ENCODE peak calls at places on chromosomes 12 and 14, in four cellular contexts. One of them, this sample, is unnamed.

GRCh38 chr14:76792422-76792821 is 20.3 kb downstream of the ANGEL1 start:
- DNase-seq in A549: no peak
- DNase-seq in stomach: no peak
- DNase-seq in NB4: no peak
- DNase-seq in this sample: no peak

GRCh38 chr12:30847259-30847658 is 79.3 kb upstream of the TSPAN11 start:
- DNase-seq in A549: peak; percentile 81
- DNase-seq in stomach: no peak
- DNase-seq in NB4: peak; percentile 80
- DNase-seq in this sample: no peak

GRCh38 chr14:63100597-63100996 is 55.3 kb upstream of the KCNH5 start:
- DNase-seq in A549: no peak
- DNase-seq in stomach: no peak
- DNase-seq in NB4: no peak
- DNase-seq in this sample: no peak

GRCh38 chr12:93173178-93173957 is 204.4 kb upstream of the NUDT4 start:
- DNase-seq in A549: no peak
- DNase-seq in stomach: no peak
- DNase-seq in NB4: no peak
- DNase-seq in this sample: no peak

GRCh38 chr14:101876539-101876938 is 87.8 kb upstream of the DYNC1H1 start:
- DNase-seq in A549: no peak
- DNase-seq in stomach: peak; percentile 56
- DNase-seq in NB4: peak; percentile 82
- DNase-seq in this sample: peak; percentile 85

GRCh38 chr12:124524231-124524925 is 43.0 kb downstream of the NCOR2 start:
- DNase-seq in A549: no peak
- DNase-seq in stomach: no peak
- DNase-seq in NB4: no peak
- DNase-seq in this sample: no peak

GRCh38 chr12:116820077-116820656 is 61.1 kb downstream of the HRK start:
- DNase-seq in A549: no peak
- DNase-seq in stomach: no peak
- DNase-seq in NB4: no peak
- DNase-seq in this sample: no peak

GRCh38 chr12:3924761-3925160 is 51.6 kb upstream of the PARP11 start:
- DNase-seq in A549: no peak
- DNase-seq in stomach: no peak
- DNase-seq in NB4: no peak
- DNase-seq in this sample: no peak

GRCh38 chr12:21751517-21751916 is 23.0 kb downstream of the KCNJ8 start:
- DNase-seq in A549: no peak
- DNase-seq in stomach: no peak
- DNase-seq in NB4: no peak
- DNase-seq in this sample: no peak

GRCh38 chr14:23562822-23563472 is 4.6 kb downstream of the AP1G2 start:
- DNase-seq in A549: peak; percentile 55
- DNase-seq in stomach: peak; percentile 58
- DNase-seq in NB4: peak; percentile 68
- DNase-seq in this sample: peak; percentile 79

GRCh38 chr12:90729741-90730140 is 225.2 kb downstream of the CCER1 start:
- DNase-seq in A549: peak; percentile 22
- DNase-seq in stomach: no peak
- DNase-seq in NB4: no peak
- DNase-seq in this sample: no peak

GRCh38 chr14:94213741-94214140 is 39.6 kb downstream of the PPP4R4 start:
- DNase-seq in A549: no peak
- DNase-seq in stomach: no peak
- DNase-seq in NB4: peak; percentile 60
- DNase-seq in this sample: no peak

GRCh38 chr12:28540324-28540714 is 350.1 kb downstream of the CCDC91 start:
- DNase-seq in A549: no peak
- DNase-seq in stomach: no peak
- DNase-seq in NB4: no peak
- DNase-seq in this sample: no peak

GRCh38 chr12:129193263-129193871 is 340.1 kb downstream of the GLT1D1 start:
- DNase-seq in A549: peak; percentile 29
- DNase-seq in stomach: peak; percentile 34
- DNase-seq in NB4: peak; percentile 57
- DNase-seq in this sample: no peak

GRCh38 chr14:67964391-67964812 is 144.8 kb downstream of the RAD51B start:
- DNase-seq in A549: peak; percentile 40
- DNase-seq in stomach: no peak
- DNase-seq in NB4: no peak
- DNase-seq in this sample: no peak

GRCh38 chr12:20367731-20368652 is at the start of gene PDE3A:
- DNase-seq in A549: peak; percentile 79
- DNase-seq in stomach: no peak
- DNase-seq in NB4: peak; percentile 91
- DNase-seq in this sample: peak; percentile 28

GRCh38 chr12:119674560-119674959 is 6.6 kb downstream of the PRKAB1 start:
- DNase-seq in A549: no peak
- DNase-seq in stomach: no peak
- DNase-seq in NB4: no peak
- DNase-seq in this sample: no peak

GRCh38 chr12:119671070-119671469 is 3.1 kb downstream of the PRKAB1 start:
- DNase-seq in A549: no peak
- DNase-seq in stomach: no peak
- DNase-seq in NB4: no peak
- DNase-seq in this sample: no peak

GRCh38 chr12:119669744-119670472 is 2.0 kb downstream of the PRKAB1 start:
- DNase-seq in A549: no peak
- DNase-seq in stomach: peak; percentile 84
- DNase-seq in NB4: no peak
- DNase-seq in this sample: no peak

GRCh38 chr12:119673634-119674033 is 5.7 kb downstream of the PRKAB1 start:
- DNase-seq in A549: no peak
- DNase-seq in stomach: no peak
- DNase-seq in NB4: no peak
- DNase-seq in this sample: no peak

DNA sequence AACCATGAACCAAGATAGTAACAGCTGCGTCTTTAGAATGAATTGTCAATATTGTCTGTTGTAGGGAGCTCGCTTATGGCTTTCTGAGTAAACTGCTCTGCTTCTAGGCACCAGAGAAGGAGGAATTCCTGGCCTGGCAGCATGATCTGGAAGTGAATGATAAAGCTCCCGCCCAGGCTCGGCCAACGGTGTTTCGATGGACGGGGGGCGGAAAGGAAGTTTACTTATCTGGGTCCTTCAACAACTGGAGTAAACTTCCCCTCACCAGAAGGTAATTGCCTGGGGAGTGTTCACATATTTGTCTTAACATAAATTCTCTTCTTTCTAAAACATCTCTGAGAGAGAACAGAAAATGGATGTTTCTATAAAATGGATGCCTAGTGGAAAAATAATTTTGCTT is 4.3 kb downstream of the PRKAB1 start:
- DNase-seq in A549: no peak
- DNase-seq in stomach: no peak
- DNase-seq in NB4: no peak
- DNase-seq in this sample: no peak
- TF ChIP-seq POLR2A in A549: no peak
- TF ChIP-seq POLR2A in stomach: no peak
- TF ChIP-seq POLR2A in NB4: no peak
- TF ChIP-seq POLR2A in this sample: no peak

DNA sequence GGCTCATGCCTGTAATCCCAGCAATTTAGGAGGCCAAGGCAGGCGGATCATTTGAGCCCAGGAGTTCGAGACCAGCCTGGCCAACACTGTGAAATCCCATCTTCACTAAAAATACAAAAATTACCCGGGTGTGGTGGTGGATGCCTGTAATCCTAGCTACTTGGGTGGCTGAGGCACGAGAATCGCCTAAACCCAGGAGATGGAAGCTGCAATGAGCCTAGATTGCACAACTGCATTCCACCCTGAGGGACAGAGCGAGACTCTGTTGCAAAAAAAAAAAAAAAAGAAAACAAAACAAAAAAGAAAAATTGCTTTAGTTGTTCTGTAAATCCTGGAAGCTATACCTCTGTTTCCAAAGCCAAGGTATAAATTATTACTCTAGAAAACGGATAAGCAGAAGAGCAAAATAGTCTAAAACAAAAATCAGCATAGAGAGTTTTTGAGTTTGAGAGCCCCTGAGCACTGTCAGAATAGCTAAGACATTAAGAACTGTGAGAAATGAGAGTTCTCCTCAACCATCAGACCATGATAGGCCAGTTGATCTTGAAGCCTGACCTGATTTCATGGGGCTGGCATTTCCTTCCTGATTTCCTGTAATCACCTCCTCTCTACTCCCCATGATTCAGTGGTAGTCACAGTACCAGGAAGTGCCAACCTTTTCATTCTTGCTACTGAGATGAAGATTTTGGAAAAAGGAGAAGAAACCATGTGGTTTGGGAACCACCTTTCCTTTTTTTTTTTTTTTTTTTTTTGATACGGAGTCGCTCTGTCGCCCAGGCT is 31.7 kb downstream of the ATP2A2 start:
- DNase-seq in A549: peak; percentile 74
- DNase-seq in stomach: no peak
- DNase-seq in NB4: peak; percentile 65
- DNase-seq in this sample: peak; percentile 64
- TF ChIP-seq POLR2A in A549: no peak
- TF ChIP-seq POLR2A in stomach: no peak
- TF ChIP-seq POLR2A in NB4: no peak
- TF ChIP-seq POLR2A in this sample: no peak

GRCh38 chr12:113962733-113963132 is 3.4 kb downstream of the RBM19 start:
- DNase-seq in A549: no peak
- DNase-seq in stomach: no peak
- DNase-seq in NB4: no peak
- DNase-seq in this sample: no peak

GRCh38 chr12:113961921-113962710 is 4.0 kb downstream of the RBM19 start:
- DNase-seq in A549: peak; percentile 18
- DNase-seq in stomach: no peak
- DNase-seq in NB4: peak; percentile 88
- DNase-seq in this sample: peak; percentile 67

GRCh38 chr12:113967368-113967767 is 1.2 kb upstream of the RBM19 start:
- DNase-seq in A549: no peak
- DNase-seq in stomach: no peak
- DNase-seq in NB4: no peak
- DNase-seq in this sample: no peak

GRCh38 chr12:113971392-113971791 is 5.3 kb upstream of the RBM19 start:
- DNase-seq in A549: no peak
- DNase-seq in stomach: no peak
- DNase-seq in NB4: no peak
- DNase-seq in this sample: no peak

DNA sequence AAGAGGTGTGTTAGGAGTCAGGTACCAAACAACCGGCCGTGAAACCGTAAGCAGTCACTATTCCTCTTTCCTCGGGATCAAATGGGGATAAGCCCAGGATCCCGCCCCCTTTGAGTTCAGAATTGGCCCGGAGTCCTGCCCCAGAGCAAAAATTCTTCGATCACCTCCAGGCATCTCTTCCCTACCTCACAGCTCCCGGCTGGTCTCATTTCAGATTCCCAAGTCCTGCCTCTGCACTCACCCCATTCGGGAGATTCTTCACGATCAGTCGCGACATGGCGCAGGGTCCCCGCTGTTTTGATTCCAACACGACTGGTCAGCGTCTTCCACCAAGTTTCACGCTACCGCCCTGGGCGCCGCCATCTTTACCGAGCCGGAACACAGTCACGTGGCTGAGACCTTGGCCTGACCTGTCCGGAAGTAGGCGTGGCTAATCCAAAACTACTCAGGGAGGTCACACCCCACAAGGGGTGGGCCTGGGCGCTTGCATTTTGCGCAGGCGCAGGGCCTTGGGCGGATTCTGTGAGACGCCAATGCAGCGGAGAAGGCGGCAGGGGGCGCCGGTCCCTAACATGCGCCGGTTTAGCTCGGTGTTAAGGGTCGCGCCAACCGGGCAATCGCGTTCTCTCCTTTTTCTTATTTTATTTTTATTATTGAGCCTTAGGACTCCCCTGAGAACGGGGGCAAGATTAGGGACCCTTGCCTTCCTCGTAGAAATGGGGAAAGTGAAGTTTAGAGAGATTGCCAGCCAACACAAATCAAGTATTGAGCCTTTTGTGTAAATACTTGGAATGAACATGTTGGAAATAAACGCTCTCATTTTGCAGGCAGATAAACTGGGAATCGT is at the start of gene RBM19:
- DNase-seq in A549: peak; percentile 98
- DNase-seq in stomach: peak; percentile 98
- DNase-seq in NB4: peak; percentile 99
- DNase-seq in this sample: peak; percentile 99
- TF ChIP-seq POLR2A in A549: peak; percentile 77
- TF ChIP-seq POLR2A in stomach: no peak
- TF ChIP-seq POLR2A in NB4: peak; percentile 63
- TF ChIP-seq POLR2A in this sample: peak; percentile 73

DNA sequence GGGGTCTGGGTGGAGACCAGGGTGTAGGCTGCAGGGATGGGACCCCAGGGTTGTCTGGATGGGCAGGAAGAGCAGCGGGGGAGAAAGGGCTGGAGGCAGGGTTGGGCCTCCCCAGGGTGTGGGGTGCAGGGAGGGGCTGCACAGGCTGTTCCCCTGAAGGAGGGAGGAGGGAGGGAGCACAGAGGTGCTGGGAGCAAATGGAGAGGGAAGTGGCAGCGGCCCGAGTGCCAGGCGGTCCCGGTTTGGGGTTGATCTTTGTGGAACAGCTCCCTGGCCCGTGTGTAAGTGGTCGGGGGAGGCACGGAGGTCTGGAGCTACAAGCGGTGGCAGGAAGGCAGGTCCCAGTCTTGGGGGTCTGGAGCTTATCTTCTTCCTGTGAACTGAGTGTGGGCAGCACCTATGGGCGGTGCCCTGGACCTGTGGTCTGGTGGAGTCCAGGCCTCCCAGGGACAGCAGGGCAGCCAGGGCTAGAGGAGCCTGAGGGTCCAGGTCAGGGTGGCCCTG is 391.6 kb downstream of the TMEM121 start:
- DNase-seq in A549: no peak
- DNase-seq in stomach: no peak
- DNase-seq in NB4: no peak
- DNase-seq in this sample: no peak
- TF ChIP-seq POLR2A in A549: no peak
- TF ChIP-seq POLR2A in stomach: no peak
- TF ChIP-seq POLR2A in NB4: no peak
- TF ChIP-seq POLR2A in this sample: no peak

GRCh38 chr12:122864894-122865253 is 29.6 kb downstream of the HIP1R start:
- DNase-seq in A549: no peak
- DNase-seq in stomach: no peak
- DNase-seq in NB4: no peak
- DNase-seq in this sample: no peak
- TF ChIP-seq POLR2A in A549: no peak
- TF ChIP-seq POLR2A in stomach: no peak
- TF ChIP-seq POLR2A in NB4: no peak
- TF ChIP-seq POLR2A in this sample: no peak

DNA sequence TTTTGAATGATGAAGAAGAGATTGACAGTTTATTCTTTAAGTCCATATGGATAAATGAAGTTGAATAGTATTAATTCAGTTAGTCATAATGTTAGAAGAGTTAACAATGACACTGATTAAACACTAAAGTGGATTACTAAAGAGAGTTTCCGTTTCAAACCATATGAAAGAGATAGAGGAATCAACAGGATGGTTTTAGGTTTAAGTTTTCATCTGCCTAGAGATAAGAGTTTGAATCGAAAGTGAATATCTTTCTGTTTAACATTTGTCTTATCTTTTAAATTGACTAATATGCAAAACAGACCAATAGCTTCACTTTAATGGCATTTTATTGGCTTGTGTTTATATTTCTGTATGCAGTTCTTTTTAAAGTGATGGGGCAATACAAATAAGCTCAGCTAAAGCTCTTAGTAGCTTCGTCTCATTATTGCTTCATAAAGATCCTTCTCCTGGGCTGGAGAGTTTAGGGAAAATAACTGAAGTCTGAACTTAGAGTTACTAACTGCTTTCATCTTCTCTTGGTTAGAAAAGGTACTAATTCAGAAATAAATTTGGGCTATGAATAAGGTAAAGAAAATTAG is 66.0 kb downstream of the MIPOL1 start:
- DNase-seq in A549: no peak
- DNase-seq in stomach: no peak
- DNase-seq in NB4: no peak
- DNase-seq in this sample: no peak
- TF ChIP-seq POLR2A in A549: no peak
- TF ChIP-seq POLR2A in stomach: no peak
- TF ChIP-seq POLR2A in NB4: no peak
- TF ChIP-seq POLR2A in this sample: no peak